ENCODE peak calls at places on chromosome 15, in ten cellular contexts. F, S, V, I, T, W, Z, A, B and P are unnamed samples.

GRCh38 chr15:72851586-72851985 is 68.0 kb upstream of the ADPGK start:
- DNase-seq in F (no peak), S (no peak), V (no peak), I (no peak), T (no peak), W (no peak), Z (no peak), A (no peak), B (no peak), P (no peak)

GRCh38 chr15:52191207-52191606 is at the start of gene GNB5:
- DNase-seq in F (no peak), S (no peak), V (no peak), I (no peak), T (no peak), W (no peak), Z (no peak), A (peak; percentile 88), B (no peak), P (no peak)

GRCh38 chr15:22883196-22883595 is 44.7 kb downstream of the NIPA2 start:
- DNase-seq in F (no peak), S (no peak), V (no peak), I (no peak), T (no peak), W (no peak), Z (no peak), A (no peak), B (no peak), P (no peak)

GRCh38 chr15:45586990-45587860 is at the start of gene BLOC1S6:
- DNase-seq in F (peak; percentile 92), S (peak; percentile 90), V (peak; percentile 95), I (peak; percentile 96), T (peak; percentile 86), W (peak; percentile 88), Z (peak; percentile 89), A (peak; percentile 97), B (peak; percentile 96), P (peak; percentile 83)

GRCh38 chr15:86916671-86917450 is 837.2 kb downstream of the AGBL1 start:
- DNase-seq in F (no peak), S (no peak), V (no peak), I (peak; percentile 66), T (no peak), W (no peak), Z (no peak), A (no peak), B (no peak), P (no peak)

GRCh38 chr15:88769161-88769971 is 33.9 kb upstream of the ACAN start:
- DNase-seq in F (no peak), S (no peak), V (no peak), I (peak; percentile 48), T (no peak), W (no peak), Z (no peak), A (peak; percentile 51), B (no peak), P (no peak)

GRCh38 chr15:97504031-97504430 is 456.5 kb upstream of the ARRDC4 start:
- DNase-seq in F (no peak), S (no peak), V (no peak), I (no peak), T (no peak), W (no peak), Z (no peak), A (peak; percentile 44), B (no peak), P (no peak)

GRCh38 chr15:62135532-62136134 is 29.5 kb downstream of the C2CD4B start:
- DNase-seq in F (no peak), S (peak; percentile 50), V (no peak), I (no peak), T (no peak), W (no peak), Z (peak; percentile 45), A (no peak), B (no peak), P (no peak)

GRCh38 chr15:80155001-80155377 is 2.2 kb downstream of the FAH start:
- DNase-seq in F (no peak), S (no peak), V (no peak), I (no peak), T (no peak), W (no peak), Z (no peak), A (no peak), B (no peak), P (no peak)

GRCh38 chr15:85646538-85647091 is 148.1 kb downstream of the KLHL25 start:
- DNase-seq in F (no peak), S (no peak), V (no peak), I (no peak), T (no peak), W (no peak), Z (no peak), A (peak; percentile 69), B (no peak), P (no peak)

GRCh38 chr15:77867266-77868047 is 210.1 kb downstream of the TBC1D2B start:
- DNase-seq in F (no peak), S (no peak), V (peak; percentile 40), I (peak; percentile 21), T (no peak), W (no peak), Z (peak; percentile 11), A (no peak), B (peak; percentile 44), P (no peak)

GRCh38 chr15:98799461-98799971 is 151.2 kb downstream of the IGF1R start:
- DNase-seq in F (no peak), S (no peak), V (no peak), I (no peak), T (no peak), W (no peak), Z (no peak), A (peak; percentile 85), B (no peak), P (no peak)

GRCh38 chr15:66760358-66760967 is 58.4 kb downstream of the SMAD6 start:
- DNase-seq in F (no peak), S (no peak), V (peak; percentile 57), I (peak; percentile 79), T (no peak), W (no peak), Z (no peak), A (no peak), B (peak; percentile 69), P (no peak)
- H3K4me1 ChIP-seq in F (peaks cover 9% of the 10 kb centered on the region), S (peaks cover 100% of the 10 kb centered on the region), V (peaks cover 93% of the 10 kb centered on the region), I (peaks cover 59% of the 10 kb centered on the region), T (peaks cover 17% of the 10 kb centered on the region), W (peaks cover 14% of the 10 kb centered on the region), Z (no peaks in the 10 kb centered on the region), A (no peaks in the 10 kb centered on the region), B (peaks cover 53% of the 10 kb centered on the region), P (no peaks in the 10 kb centered on the region)

GRCh38 chr15:39919396-39919739 is 698 bp downstream of the GPR176 start:
- DNase-seq in F (no peak), S (no peak), V (no peak), I (peak; percentile 30), T (peak; percentile 23), W (no peak), Z (no peak), A (peak; percentile 43), B (no peak), P (no peak)

GRCh38 chr15:39921274-39921638 is 1.2 kb upstream of the GPR176 start:
- DNase-seq in F (no peak), S (no peak), V (no peak), I (no peak), T (no peak), W (no peak), Z (no peak), A (no peak), B (no peak), P (no peak)

GRCh38 chr15:39920510-39921273 is 626 bp upstream of the GPR176 start:
- DNase-seq in F (peak; percentile 63), S (peak; percentile 74), V (peak; percentile 91), I (peak; percentile 92), T (peak; percentile 73), W (peak; percentile 76), Z (peak; percentile 78), A (peak; percentile 80), B (peak; percentile 95), P (peak; percentile 86)

GRCh38 chr15:39919740-39920509 is at the start of gene GPR176:
- DNase-seq in F (peak; percentile 49), S (no peak), V (peak; percentile 65), I (peak; percentile 75), T (peak; percentile 81), W (peak; percentile 33), Z (peak; percentile 41), A (peak; percentile 77), B (peak; percentile 83), P (peak; percentile 22)

GRCh38 chr15:39918688-39919385 is 1.2 kb downstream of the GPR176 start:
- DNase-seq in F (no peak), S (no peak), V (no peak), I (no peak), T (no peak), W (no peak), Z (no peak), A (no peak), B (no peak), P (no peak)
- H3K4me3 ChIP-seq in F (no peak overlapping the region), S (peak overlapping the region; percentile 78), V (peak overlapping the region; percentile 75), I (peak overlapping the region; percentile 62), T (peak overlapping the region; percentile 64), W (no peak overlapping the region), Z (peak overlapping the region; percentile 49), A (peak overlapping the region; percentile 74), B (peak overlapping the region; percentile 65), P (no peak overlapping the region)

DNA sequence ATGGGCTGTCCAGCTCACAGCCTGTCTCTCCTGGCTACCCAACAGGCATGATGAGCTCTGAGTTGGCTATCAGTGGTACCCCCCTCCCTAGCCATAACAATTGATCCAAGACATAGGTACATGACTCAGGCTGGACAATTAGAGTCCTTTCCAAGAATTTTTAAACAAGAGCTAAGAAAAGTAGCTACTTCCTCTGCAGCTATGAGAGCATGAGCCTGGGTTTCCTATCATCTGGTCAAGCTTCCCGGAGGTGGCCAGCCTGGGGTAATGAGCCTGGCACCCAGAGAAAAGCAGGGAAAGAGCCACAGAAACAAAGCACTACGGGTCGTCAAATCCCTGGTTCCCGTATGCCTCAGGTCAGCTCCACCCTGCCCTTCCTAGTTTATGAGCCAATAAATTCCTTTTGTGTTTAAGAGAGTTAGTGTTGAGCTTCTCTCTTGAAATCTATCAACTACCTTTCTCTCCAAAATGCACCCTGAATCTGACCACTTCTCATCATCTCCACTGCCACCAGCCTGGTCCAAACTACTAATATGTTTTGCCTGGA is 2.3 kb upstream of the SLC51B start:
- DNase-seq in F (no peak), S (peak; percentile 13), V (no peak), I (no peak), T (no peak), W (no peak), Z (no peak), A (no peak), B (no peak), P (no peak)
- H3K4me1 ChIP-seq in F (peaks cover 14% of the 10 kb centered on the region), S (peaks cover 22% of the 10 kb centered on the region), V (peaks cover 20% of the 10 kb centered on the region), I (no peaks in the 10 kb centered on the region), T (no peaks in the 10 kb centered on the region), W (no peaks in the 10 kb centered on the region), Z (no peaks in the 10 kb centered on the region), A (no peaks in the 10 kb centered on the region), B (no peaks in the 10 kb centered on the region), P (no peaks in the 10 kb centered on the region)

DNA sequence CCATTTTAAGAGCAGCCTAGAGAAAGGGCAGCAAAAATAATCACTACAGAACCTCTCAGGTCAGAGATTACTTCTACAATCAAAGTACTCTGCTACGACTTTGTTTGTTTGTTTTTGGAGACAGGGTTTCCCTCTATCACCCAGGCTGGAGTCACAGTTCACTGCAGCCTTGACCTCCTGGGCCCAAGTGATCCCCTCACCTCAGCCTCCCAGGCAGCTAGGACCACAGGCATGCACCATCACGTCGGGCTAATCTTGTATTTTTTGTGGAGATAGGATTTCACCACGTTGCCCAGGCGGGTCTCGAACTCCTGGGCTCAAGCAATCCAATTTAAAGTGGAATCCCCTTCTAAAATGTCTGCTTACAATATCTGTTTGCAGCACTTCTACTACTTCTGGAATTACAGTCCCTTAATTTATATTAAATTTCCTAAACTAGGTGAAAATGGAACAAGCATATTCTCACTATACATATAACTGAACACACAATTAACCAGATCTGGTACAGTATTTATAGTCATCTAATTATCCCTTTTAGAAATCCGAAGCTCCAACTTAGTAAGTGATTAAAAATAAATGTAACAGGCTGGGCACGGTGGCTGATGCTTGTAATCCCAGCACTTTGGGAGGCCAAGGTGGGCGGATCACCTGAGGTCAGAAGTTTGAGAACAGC is 4.4 kb downstream of the UACA start:
- DNase-seq in F (no peak), S (no peak), V (no peak), I (peak; percentile 33), T (no peak), W (no peak), Z (no peak), A (peak; percentile 38), B (no peak), P (no peak)
- H3K4me3 ChIP-seq in F (no peak overlapping the region), S (no peak overlapping the region), V (no peak overlapping the region), I (no peak overlapping the region), T (no peak overlapping the region), W (no peak overlapping the region), Z (no peak overlapping the region), A (no peak overlapping the region), B (no peak overlapping the region), P (no peak overlapping the region)